ENCODE peak calls at places on chromosomes 6 and 20, in ten cellular contexts. L is activated CD8-positive, alpha-beta T cell treated with anti-CD3 and anti-CD28 coated beads for 36 hours; S is neural progenitor cell; W is fibroblast of lung; C is T1000; U is activated T-helper 1 cell treated with anti-CD3 and anti-CD28 coated beads, Interleukin-12 subunit alpha, Interleukin-12 subunit beta, Interleukin-2, Interleukin-4 antibody, amounts not matched to agents 30 ng/mL and 10 ng/mL and 1 ng/mL, durations not matched to agents 14 hours and 24 hours and 36 hours; A is left cardiac atrium; X is stimulated activated CD4-positive, alpha-beta T cell treated with anti-CD3 and anti-CD28 coated beads, Interleukin-12 subunit alpha, Interleukin-12 subunit beta, amount 100 ng/mL, for 4 hours; Y is GM04504; G is glutamatergic neuron. R is an unnamed sample.

GRCh38 chr6:75130784-75131183 is 75.1 kb downstream of the COL12A1 start:
- DNase-seq in L (no peak), S (no peak), W (peak; percentile 57), C (no peak), U (no peak), A (no peak), X (no peak), Y (peak; percentile 37), G (no peak), R (peak; percentile 12)

GRCh38 chr6:14117158-14118090 is at the start of gene CD83:
- DNase-seq in L (peak; percentile 78), S (peak; percentile 75), W (peak; percentile 32), C (peak; percentile 52), U (peak; percentile 82), A (peak; percentile 80), X (peak; percentile 76), Y (no peak), G (peak; percentile 51), R (peak; percentile 97)

GRCh38 chr20:58452667-58453255 is 62.4 kb downstream of the APCDD1L start:
- DNase-seq in L (no peak), S (no peak), W (no peak), C (no peak), U (no peak), A (no peak), X (no peak), Y (no peak), G (no peak), R (no peak)

GRCh38 chr20:12166053-12166717 is 248.5 kb downstream of the BTBD3 start:
- DNase-seq in L (no peak), S (no peak), W (peak; percentile 96), C (peak; percentile 17), U (no peak), A (peak; percentile 74), X (no peak), Y (peak; percentile 74), G (no peak), R (peak; percentile 69)

GRCh38 chr20:10263385-10264165 is 44.9 kb downstream of the SNAP25 start:
- DNase-seq in L (no peak), S (no peak), W (peak; percentile 43), C (no peak), U (no peak), A (no peak), X (no peak), Y (no peak), G (no peak), R (peak; percentile 14)

GRCh38 chr20:50788045-50788867 is 6.6 kb upstream of the BCAS4 start:
- DNase-seq in L (no peak), S (no peak), W (peak; percentile 85), C (no peak), U (no peak), A (no peak), X (no peak), Y (peak; percentile 48), G (no peak), R (peak; percentile 57)

GRCh38 chr6:136889271-136890193 is 32.6 kb upstream of the SLC35D3 start:
- DNase-seq in L (no peak), S (no peak), W (no peak), C (no peak), U (no peak), A (no peak), X (no peak), Y (no peak), G (no peak), R (no peak)

GRCh38 chr6:16105874-16106273 is 23.0 kb upstream of the MYLIP start:
- DNase-seq in L (no peak), S (no peak), W (peak; percentile 27), C (no peak), U (no peak), A (no peak), X (no peak), Y (no peak), G (no peak), R (no peak)

GRCh38 chr20:40815156-40816038 is 126.4 kb upstream of the MAFB start:
- DNase-seq in L (no peak), S (no peak), W (no peak), C (no peak), U (no peak), A (no peak), X (no peak), Y (no peak), G (no peak), R (no peak)

GRCh38 chr6:111256646-111257045 is 169.3 kb downstream of the SLC16A10 start:
- DNase-seq in L (no peak), S (no peak), W (peak; percentile 27), C (no peak), U (no peak), A (no peak), X (no peak), Y (no peak), G (no peak), R (no peak)

GRCh38 chr6:154893927-154894326 is 101.2 kb upstream of the TIAM2 start:
- DNase-seq in L (no peak), S (no peak), W (no peak), C (no peak), U (no peak), A (no peak), X (no peak), Y (no peak), G (no peak), R (peak; percentile 27)

R was measured in AG08396.